ENCODE peak calls at places on chromosomes 11 and 22, in ten cellular contexts. S, N, B, T, D, J, R, F, C and O are unnamed samples. For H3K9me2, the result is how much of the 10 kb centered on the place peaks cover.

GRCh38 chr11:93921695-93922468 is 71.5 kb upstream of the VSTM5 start:
- DNase-seq in S (peak), N (peak), B (peak), T (peak), D (peak), J (peak), R (peak), F (peak), C (peak), O (peak)

GRCh38 chr11:10925149-10925926 is 67.5 kb upstream of the ZBED5 start:
- DNase-seq in S (no peak), N (no peak), B (peak), T (no peak), D (no peak), J (peak), R (no peak), F (no peak), C (no peak), O (no peak)

GRCh38 chr11:12803086-12803826 is 129.0 kb downstream of the TEAD1 start:
- DNase-seq in S (no peak), N (peak), B (peak), T (no peak), D (no peak), J (no peak), R (no peak), F (no peak), C (no peak), O (no peak)

GRCh38 chr11:96154802-96155520 is 188.0 kb downstream of the MAML2 start:
- DNase-seq in S (no peak), N (peak), B (peak), T (no peak), D (no peak), J (no peak), R (no peak), F (no peak), C (no peak), O (no peak)

GRCh38 chr22:22941831-22942510 is 54.4 kb downstream of the IGLL5 start:
- DNase-seq in S (no peak), N (no peak), B (no peak), T (no peak), D (no peak), J (no peak), R (no peak), F (no peak), C (no peak), O (peak)

GRCh38 chr11:14273885-14274284 is 85.1 kb downstream of the RRAS2 start:
- DNase-seq in S (no peak), N (no peak), B (no peak), T (no peak), D (no peak), J (no peak), R (no peak), F (no peak), C (no peak), O (no peak)

GRCh38 chr11:129932385-129933067 is 37.1 kb upstream of the NFRKB start:
- DNase-seq in S (no peak), N (no peak), B (peak), T (no peak), D (no peak), J (no peak), R (no peak), F (no peak), C (no peak), O (no peak)

GRCh38 chr11:47506363-47506762 is 46.6 kb downstream of the CELF1 start:
- DNase-seq in S (no peak), N (no peak), B (no peak), T (no peak), D (no peak), J (no peak), R (no peak), F (no peak), C (no peak), O (no peak)

DNA sequence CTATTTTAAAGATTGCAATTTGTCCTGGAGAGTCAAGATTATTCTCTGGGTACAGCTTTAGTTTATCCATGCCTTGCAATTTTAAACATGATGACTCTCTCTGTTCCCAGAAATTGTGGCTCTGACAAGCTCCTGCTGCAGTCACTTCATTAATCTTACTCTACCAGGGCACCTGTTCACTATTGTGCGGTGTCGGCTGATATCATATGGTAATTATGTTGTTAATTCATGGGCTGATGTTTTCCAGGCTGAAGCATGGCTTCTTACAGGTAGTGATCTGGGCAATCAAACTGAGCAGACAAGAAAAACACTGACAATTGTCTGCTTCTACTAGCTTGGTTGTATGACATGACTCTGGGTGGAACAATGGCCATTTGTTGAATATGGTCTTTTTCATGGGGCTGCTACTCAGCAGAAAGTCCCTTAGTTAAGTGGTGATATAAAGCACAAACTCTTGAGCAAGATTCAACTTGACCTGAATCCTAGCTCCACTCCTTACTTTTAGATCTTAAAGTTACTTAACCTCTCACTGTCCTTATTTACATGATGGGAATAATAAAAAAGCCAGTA is 230.7 kb downstream of the FAT3 start:
- DNase-seq in S (no peak), N (no peak), B (no peak), T (no peak), D (no peak), J (no peak), R (no peak), F (no peak), C (no peak), O (no peak)
- H3K9me2 ChIP-seq in S (under half), N (under half), B (under half), T (under half), D (under half), J (under half), R (under half), F (under half), C (under half), O (under half)

GRCh38 chr11:128208329-128209220 is 378.8 kb downstream of the ETS1 start:
- DNase-seq in S (no peak), N (peak), B (peak), T (no peak), D (peak), J (no peak), R (no peak), F (no peak), C (peak), O (no peak)
- H3K27ac ChIP-seq in S (no peak), N (peak), B (peak), T (no peak), D (no peak), J (no peak), R (peak), F (peak), C (peak), O (no peak)

DNA sequence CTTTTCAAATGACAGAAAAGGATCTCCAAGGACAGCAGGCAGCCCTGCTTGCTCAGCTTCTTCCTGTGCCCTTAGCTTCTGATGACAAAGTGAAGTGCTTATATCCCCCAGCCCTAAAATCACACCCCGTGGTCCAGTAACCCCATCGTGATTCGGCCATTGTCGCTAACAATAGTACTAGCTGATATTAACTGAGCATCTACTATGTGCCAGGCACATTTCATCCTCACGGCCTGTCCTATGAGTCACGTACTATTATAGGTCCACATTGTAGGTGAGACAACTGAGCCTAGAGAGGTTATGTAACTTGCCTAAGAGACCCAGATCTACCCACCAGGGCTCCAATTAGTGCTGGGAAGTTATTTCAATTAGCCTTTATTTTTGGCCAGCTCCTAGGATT is 6.1 kb downstream of the SCN4B start:
- DNase-seq in S (no peak), N (no peak), B (no peak), T (no peak), D (no peak), J (no peak), R (no peak), F (no peak), C (no peak), O (no peak)
- H3K9me2 ChIP-seq in S (under half), N (under half), B (under half), T (under half), D (under half), J (under half), R (under half), F (under half), C (under half), O (under half)

GRCh38 chr11:112583246-112583893 is 322.7 kb upstream of the PLET1 start:
- DNase-seq in S (peak), N (no peak), B (no peak), T (peak), D (no peak), J (no peak), R (no peak), F (no peak), C (no peak), O (no peak)

GRCh38 chr11:112581747-112582146 is 321.1 kb upstream of the PLET1 start:
- DNase-seq in S (no peak), N (no peak), B (no peak), T (no peak), D (no peak), J (no peak), R (no peak), F (no peak), C (no peak), O (no peak)

GRCh38 chr11:112579282-112579681 is 318.6 kb upstream of the PLET1 start:
- DNase-seq in S (no peak), N (no peak), B (no peak), T (no peak), D (no peak), J (no peak), R (no peak), F (no peak), C (no peak), O (no peak)

GRCh38 chr11:112582366-112582765 is 321.7 kb upstream of the PLET1 start:
- DNase-seq in S (no peak), N (no peak), B (no peak), T (no peak), D (no peak), J (no peak), R (no peak), F (no peak), C (no peak), O (no peak)

GRCh38 chr11:112580864-112581263 is 320.2 kb upstream of the PLET1 start:
- DNase-seq in S (no peak), N (peak), B (no peak), T (no peak), D (no peak), J (no peak), R (no peak), F (no peak), C (no peak), O (no peak)
- H3K27ac ChIP-seq in S (no peak), N (no peak), B (no peak), T (no peak), D (no peak), J (no peak), R (no peak), F (no peak), C (no peak), O (no peak)

GRCh38 chr11:1207451-1208360 is 15.2 kb upstream of the MUC5B start:
- DNase-seq in S (no peak), N (no peak), B (no peak), T (no peak), D (no peak), J (no peak), R (peak), F (no peak), C (no peak), O (no peak)
- H3K9me2 ChIP-seq in S (under half), N (under half), B (under half), T (under half), D (under half), J (under half), R (under half), F (under half), C (under half), O (under half)